ENCODE peak calls at places on chromosome 14, in four cellular contexts. A is AG08395, B is prostate gland, O is kidney tubule cell. S is an unnamed sample.

GRCh38 chr14:105498430-105499255 is 7.6 kb downstream of the TEDC1 start:
- DNase-seq in A (no peak), B (no peak), O (no peak), S (no peak)

GRCh38 chr14:76083796-76084195 is 67.9 kb upstream of the GPATCH2L start:
- DNase-seq in A (no peak), B (no peak), O (peak; percentile 2), S (no peak)

GRCh38 chr14:98208074-98208675 is 1063.8 kb downstream of the BCL11B start:
- DNase-seq in A (no peak), B (no peak), O (no peak), S (no peak)

GRCh38 chr14:105061428-105062047 is 3.7 kb downstream of the GPR132 start:
- DNase-seq in A (no peak), B (no peak), O (no peak), S (peak; percentile 44)

GRCh38 chr14:23137221-23138172 is 18.4 kb upstream of the CEBPE start:
- DNase-seq in A (no peak), B (peak; percentile 88), O (no peak), S (no peak)

GRCh38 chr14:90522585-90523191 is 125.9 kb downstream of the CALM1 start:
- DNase-seq in A (no peak), B (peak; percentile 75), O (peak; percentile 62), S (no peak)

GRCh38 chr14:88069677-88070076 is 64.7 kb downstream of the GPR65 start:
- DNase-seq in A (no peak), B (no peak), O (no peak), S (no peak)

GRCh38 chr14:105124837-105125222 is 43.7 kb downstream of the JAG2 start:
- DNase-seq in A (no peak), B (no peak), O (no peak), S (no peak)

GRCh38 chr14:105168979-105169507 is 467 bp upstream of the JAG2 start:
- DNase-seq in A (no peak), B (no peak), O (peak; percentile 14), S (peak; percentile 28)

GRCh38 chr14:103995876-103996275 is 53.5 kb upstream of the RD3L start:
- DNase-seq in A (no peak), B (no peak), O (no peak), S (no peak)

S was measured in effector CD4-positive, alpha-beta T cell.